ENCODE peak calls at places on chromosome 7, in five cellular contexts. One of them, this sample, is unnamed.
A peak's percentile ranks its signal among the peaks of the same experiment; 100 is the strongest.

GRCh38 chr7:104679085-104679484 is 334.9 kb upstream of the KMT2E start:
- DNase-seq in GM23338: no peak
- DNase-seq in neuronal stem cell: no peak
- DNase-seq in brain microvascular endothelial cell: no peak
- DNase-seq in HCT116: no peak
- DNase-seq in this sample: no peak

GRCh38 chr7:93245525-93246432 is 13.6 kb downstream of the VPS50 start:
- DNase-seq in GM23338: peak; percentile 56
- DNase-seq in neuronal stem cell: peak; percentile 29
- DNase-seq in brain microvascular endothelial cell: no peak
- DNase-seq in HCT116: no peak
- DNase-seq in this sample: peak; percentile 38

GRCh38 chr7:1237704-1238255 is 5.1 kb downstream of the UNCX start:
- DNase-seq in neuronal stem cell: no peak
- DNase-seq in GM23338: no peak
- DNase-seq in HCT116: no peak
- DNase-seq in brain microvascular endothelial cell: no peak
- DNase-seq in this sample: no peak

GRCh38 chr7:86991844-86992243 is 67.6 kb downstream of the ELAPOR2 start:
- DNase-seq in GM23338: no peak
- DNase-seq in brain microvascular endothelial cell: no peak
- DNase-seq in neuronal stem cell: no peak
- DNase-seq in HCT116: no peak
- DNase-seq in this sample: no peak

GRCh38 chr7:101094791-101095375 is 9.6 kb downstream of the TRIM56 start:
- DNase-seq in neuronal stem cell: no peak
- DNase-seq in HCT116: no peak
- DNase-seq in brain microvascular endothelial cell: peak; percentile 68
- DNase-seq in GM23338: peak; percentile 87
- DNase-seq in this sample: peak; percentile 67

GRCh38 chr7:111756687-111757178 is 194.4 kb upstream of the IMMP2L start:
- DNase-seq in neuronal stem cell: peak; percentile 44
- DNase-seq in brain microvascular endothelial cell: no peak
- DNase-seq in GM23338: peak; percentile 75
- DNase-seq in HCT116: no peak
- DNase-seq in this sample: peak; percentile 82

GRCh38 chr7:108592633-108593277 is 23.1 kb downstream of the DNAJB9 start:
- DNase-seq in neuronal stem cell: no peak
- DNase-seq in brain microvascular endothelial cell: no peak
- DNase-seq in HCT116: no peak
- DNase-seq in GM23338: no peak
- DNase-seq in this sample: no peak

GRCh38 chr7:24835643-24836042 is 78.4 kb upstream of the GSDME start:
- DNase-seq in brain microvascular endothelial cell: no peak
- DNase-seq in GM23338: no peak
- DNase-seq in neuronal stem cell: no peak
- DNase-seq in HCT116: no peak
- DNase-seq in this sample: no peak

GRCh38 chr7:98836811-98837631 is 32.8 kb downstream of the TMEM130 start:
- DNase-seq in neuronal stem cell: peak; percentile 50
- DNase-seq in brain microvascular endothelial cell: peak; percentile 14
- DNase-seq in HCT116: peak; percentile 59
- DNase-seq in GM23338: peak; percentile 91
- DNase-seq in this sample: peak; percentile 28

GRCh38 chr7:134293029-134293740 is 23.5 kb downstream of the SLC35B4 start:
- DNase-seq in neuronal stem cell: no peak
- DNase-seq in brain microvascular endothelial cell: no peak
- DNase-seq in HCT116: no peak
- DNase-seq in GM23338: no peak
- DNase-seq in this sample: no peak

GRCh38 chr7:80187279-80187678 is 52.6 kb downstream of the GNAI1 start:
- DNase-seq in HCT116: no peak
- DNase-seq in brain microvascular endothelial cell: no peak
- DNase-seq in GM23338: no peak
- DNase-seq in neuronal stem cell: no peak
- DNase-seq in this sample: no peak

GRCh38 chr7:5553298-5553877 is 129.8 kb upstream of the TNRC18 start:
- DNase-seq in HCT116: no peak
- DNase-seq in neuronal stem cell: no peak
- DNase-seq in brain microvascular endothelial cell: no peak
- DNase-seq in GM23338: no peak
- DNase-seq in this sample: no peak

GRCh38 chr7:47508389-47509380 is 73.2 kb downstream of the TNS3 start:
- DNase-seq in HCT116: no peak
- DNase-seq in brain microvascular endothelial cell: no peak
- DNase-seq in GM23338: no peak
- DNase-seq in neuronal stem cell: no peak
- DNase-seq in this sample: peak; percentile 51

GRCh38 chr7:147477526-147477925 is 1113.0 kb upstream of the C7orf33 start:
- DNase-seq in brain microvascular endothelial cell: no peak
- DNase-seq in GM23338: no peak
- DNase-seq in neuronal stem cell: no peak
- DNase-seq in HCT116: no peak
- DNase-seq in this sample: no peak

GRCh38 chr7:122675011-122675410 is 23.9 kb downstream of the RNF133 start:
- DNase-seq in GM23338: no peak
- DNase-seq in neuronal stem cell: no peak
- DNase-seq in HCT116: no peak
- DNase-seq in brain microvascular endothelial cell: peak; percentile 40
- DNase-seq in this sample: no peak

GRCh38 chr7:10300557-10300956 is 673.1 kb upstream of the PHF14 start:
- DNase-seq in neuronal stem cell: no peak
- DNase-seq in brain microvascular endothelial cell: no peak
- DNase-seq in HCT116: no peak
- DNase-seq in GM23338: no peak
- DNase-seq in this sample: no peak

GRCh38 chr7:150983893-150984368 is 5.8 kb upstream of the KCNH2 start:
- DNase-seq in neuronal stem cell: peak; percentile 82
- DNase-seq in GM23338: peak; percentile 87
- DNase-seq in HCT116: no peak
- DNase-seq in brain microvascular endothelial cell: no peak
- DNase-seq in this sample: peak; percentile 31

GRCh38 chr7:3861941-3862340 is 560.9 kb downstream of the SDK1 start:
- DNase-seq in GM23338: peak; percentile 33
- DNase-seq in neuronal stem cell: no peak
- DNase-seq in HCT116: no peak
- DNase-seq in brain microvascular endothelial cell: peak; percentile 67
- DNase-seq in this sample: peak; percentile 87

GRCh38 chr7:5421626-5422323 is 1.9 kb downstream of the TNRC18 start:
- DNase-seq in HCT116: no peak
- DNase-seq in neuronal stem cell: no peak
- DNase-seq in GM23338: peak; percentile 60
- DNase-seq in brain microvascular endothelial cell: peak; percentile 77
- DNase-seq in this sample: peak; percentile 82

GRCh38 chr7:21028186-21028989 is 241.7 kb upstream of the SP8 start:
- DNase-seq in HCT116: no peak
- DNase-seq in neuronal stem cell: peak; percentile 71
- DNase-seq in brain microvascular endothelial cell: no peak
- DNase-seq in GM23338: peak; percentile 41
- DNase-seq in this sample: no peak

GRCh38 chr7:5699951-5700384 is 81.5 kb downstream of the RNF216 start:
- DNase-seq in neuronal stem cell: no peak
- DNase-seq in brain microvascular endothelial cell: peak; percentile 25
- DNase-seq in GM23338: peak; percentile 42
- DNase-seq in HCT116: no peak
- DNase-seq in this sample: peak; percentile 41

GRCh38 chr7:45073843-45074737 is 14.7 kb downstream of the NACAD start:
- DNase-seq in brain microvascular endothelial cell: no peak
- DNase-seq in neuronal stem cell: no peak
- DNase-seq in HCT116: no peak
- DNase-seq in GM23338: no peak
- DNase-seq in this sample: no peak

GRCh38 chr7:126723966-126724544 is 528.7 kb downstream of the GRM8 start:
- DNase-seq in brain microvascular endothelial cell: no peak
- DNase-seq in HCT116: no peak
- DNase-seq in neuronal stem cell: no peak
- DNase-seq in GM23338: no peak
- DNase-seq in this sample: no peak

GRCh38 chr7:77553123-77553522 is 16.0 kb downstream of the PTPN12 start:
- DNase-seq in neuronal stem cell: no peak
- DNase-seq in HCT116: no peak
- DNase-seq in GM23338: no peak
- DNase-seq in brain microvascular endothelial cell: no peak
- DNase-seq in this sample: no peak

GRCh38 chr7:157555921-157556320 is 219.1 kb downstream of the DNAJB6 start:
- DNase-seq in HCT116: no peak
- DNase-seq in neuronal stem cell: no peak
- DNase-seq in brain microvascular endothelial cell: no peak
- DNase-seq in GM23338: no peak
- DNase-seq in this sample: no peak

GRCh38 chr7:112129655-112130323 is 76.4 kb downstream of the DOCK4 start:
- DNase-seq in neuronal stem cell: no peak
- DNase-seq in brain microvascular endothelial cell: no peak
- DNase-seq in GM23338: peak; percentile 49
- DNase-seq in HCT116: no peak
- DNase-seq in this sample: no peak

GRCh38 chr7:47658886-47659635 is 77.2 kb upstream of the TNS3 start:
- DNase-seq in neuronal stem cell: no peak
- DNase-seq in GM23338: no peak
- DNase-seq in brain microvascular endothelial cell: no peak
- DNase-seq in HCT116: no peak
- DNase-seq in this sample: no peak

GRCh38 chr7:31805209-31805818 is 118.3 kb downstream of the PPP1R17 start:
- DNase-seq in GM23338: no peak
- DNase-seq in HCT116: no peak
- DNase-seq in neuronal stem cell: no peak
- DNase-seq in brain microvascular endothelial cell: no peak
- DNase-seq in this sample: no peak

GRCh38 chr7:135645296-135645904 is 16.9 kb upstream of the STMP1 start:
- DNase-seq in HCT116: peak; percentile 40
- DNase-seq in brain microvascular endothelial cell: peak; percentile 64
- DNase-seq in neuronal stem cell: no peak
- DNase-seq in GM23338: peak; percentile 81
- DNase-seq in this sample: peak; percentile 64

GRCh38 chr7:79624336-79624735 is 170.9 kb upstream of the MAGI2 start:
- DNase-seq in brain microvascular endothelial cell: no peak
- DNase-seq in HCT116: no peak
- DNase-seq in GM23338: no peak
- DNase-seq in neuronal stem cell: no peak
- DNase-seq in this sample: no peak

GRCh38 chr7:108094933-108095710 is 35.0 kb downstream of the LAMB4 start:
- DNase-seq in HCT116: no peak
- DNase-seq in brain microvascular endothelial cell: peak; percentile 89
- DNase-seq in GM23338: no peak
- DNase-seq in neuronal stem cell: no peak
- DNase-seq in this sample: peak; percentile 91

DNA sequence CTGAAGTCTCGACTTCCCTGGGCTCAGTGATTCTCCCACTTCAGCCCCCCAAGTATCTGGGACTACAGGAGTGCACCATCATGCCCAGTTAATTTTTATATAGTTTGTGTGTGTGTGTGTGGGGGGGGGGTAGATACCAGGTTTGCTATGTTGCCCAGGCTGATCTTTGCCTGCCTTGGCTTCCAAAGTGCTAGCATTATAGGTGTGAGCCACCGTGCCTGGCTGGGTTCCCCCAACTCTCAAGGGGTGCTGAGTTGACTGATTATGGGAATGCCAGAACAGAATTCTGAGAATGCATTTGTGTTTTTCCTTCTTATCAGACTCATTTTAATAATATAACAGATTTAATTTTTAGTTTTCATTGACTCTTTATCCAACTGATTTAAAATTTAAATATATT is 19.5 kb downstream of the RPA3 start:
- DNase-seq in HCT116: no peak
- DNase-seq in GM23338: no peak
- DNase-seq in neuronal stem cell: no peak
- DNase-seq in brain microvascular endothelial cell: no peak
- DNase-seq in this sample: no peak
- H3K4me3 ChIP-seq in HCT116: no peak overlapping the region
- H3K4me3 ChIP-seq in GM23338: no peak overlapping the region
- H3K4me3 ChIP-seq in neuronal stem cell: no peak overlapping the region
- H3K4me3 ChIP-seq in brain microvascular endothelial cell: no peak overlapping the region
- H3K4me3 ChIP-seq in this sample: no peak overlapping the region

GRCh38 chr7:113752689-113753088 is 166.1 kb downstream of the PPP1R3A start:
- DNase-seq in GM23338: no peak
- DNase-seq in HCT116: no peak
- DNase-seq in neuronal stem cell: no peak
- DNase-seq in brain microvascular endothelial cell: no peak
- DNase-seq in this sample: no peak
- H3K4me3 ChIP-seq in GM23338: no peak overlapping the region
- H3K4me3 ChIP-seq in HCT116: no peak overlapping the region
- H3K4me3 ChIP-seq in neuronal stem cell: no peak overlapping the region
- H3K4me3 ChIP-seq in brain microvascular endothelial cell: no peak overlapping the region
- H3K4me3 ChIP-seq in this sample: no peak overlapping the region

GRCh38 chr7:130430841-130431713 is 9.7 kb downstream of the CEP41 start:
- DNase-seq in neuronal stem cell: no peak
- DNase-seq in brain microvascular endothelial cell: peak; percentile 65
- DNase-seq in HCT116: no peak
- DNase-seq in GM23338: no peak
- DNase-seq in this sample: peak; percentile 86
- H3K4me3 ChIP-seq in neuronal stem cell: no peak overlapping the region
- H3K4me3 ChIP-seq in brain microvascular endothelial cell: peak overlapping the region; percentile 38
- H3K4me3 ChIP-seq in HCT116: no peak overlapping the region
- H3K4me3 ChIP-seq in GM23338: no peak overlapping the region
- H3K4me3 ChIP-seq in this sample: peak overlapping the region; percentile 44

DNA sequence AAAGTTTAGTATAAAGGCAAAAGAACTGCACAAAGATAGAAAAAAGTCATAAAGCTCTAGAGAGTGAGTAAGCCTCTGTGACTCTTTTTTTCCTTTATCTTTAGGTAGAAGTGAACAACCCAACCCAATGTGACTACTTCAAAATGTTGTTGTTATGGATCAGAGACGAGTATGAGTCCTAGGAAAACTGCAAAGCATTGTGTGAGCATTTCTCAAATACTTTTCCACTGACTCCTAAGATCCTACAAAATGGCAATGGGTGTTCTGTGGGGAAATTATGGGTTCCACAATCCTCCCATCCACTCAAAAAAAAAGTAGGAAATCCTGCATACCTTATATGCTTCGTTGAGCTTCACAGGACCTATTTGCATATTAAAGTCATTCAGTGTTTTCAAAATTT is 177.1 kb downstream of the DGKI start:
- DNase-seq in brain microvascular endothelial cell: peak; percentile 56
- DNase-seq in neuronal stem cell: no peak
- DNase-seq in HCT116: no peak
- DNase-seq in GM23338: no peak
- DNase-seq in this sample: peak; percentile 64
- H3K4me3 ChIP-seq in brain microvascular endothelial cell: no peak overlapping the region
- H3K4me3 ChIP-seq in neuronal stem cell: no peak overlapping the region
- H3K4me3 ChIP-seq in HCT116: no peak overlapping the region
- H3K4me3 ChIP-seq in GM23338: no peak overlapping the region
- H3K4me3 ChIP-seq in this sample: no peak overlapping the region